ENCODE peak calls at places on chromosomes 12 and 14, in five cellular contexts. D, Z, B, Y and F are unnamed samples.

GRCh38 chr14:90969493-90970166 is 90.8 kb downstream of the RPS6KA5 start:
- DNase-seq in Z (no peak), Y (no peak), D (no peak), B (no peak), F (no peak)

GRCh38 chr14:70735043-70735442 is 74.3 kb downstream of the MAP3K9 start:
- DNase-seq in D (no peak), Z (no peak), Y (no peak), B (no peak), F (no peak)

GRCh38 chr14:64763089-64763782 is 59.0 kb downstream of the PLEKHG3 start:
- DNase-seq in Z (no peak), B (no peak), D (no peak), Y (no peak), F (no peak)

GRCh38 chr14:58944226-58944769 is 244.2 kb upstream of the DAAM1 start:
- DNase-seq in B (no peak), Y (no peak), Z (no peak), D (no peak), F (no peak)

GRCh38 chr12:108609535-108610335 is 11.9 kb upstream of the TMEM119 start:
- DNase-seq in D (no peak), Z (no peak), Y (peak; percentile 91), B (no peak), F (peak; percentile 96)

GRCh38 chr14:58167057-58167456 is 15.0 kb upstream of the ARMH4 start:
- DNase-seq in B (no peak), Z (no peak), D (no peak), Y (peak; percentile 5), F (no peak)

GRCh38 chr14:104221636-104222375 is 83.4 kb downstream of the KIF26A start:
- DNase-seq in Z (no peak), D (no peak), B (no peak), Y (no peak), F (no peak)

GRCh38 chr12:19915392-19916192 is 452.7 kb upstream of the PDE3A start:
- DNase-seq in Y (peak; percentile 53), B (no peak), Z (no peak), D (no peak), F (no peak)

GRCh38 chr14:89407856-89408255 is 9.2 kb downstream of the FOXN3 start:
- DNase-seq in D (no peak), Z (no peak), B (no peak), Y (no peak), F (no peak)

GRCh38 chr12:120015313-120015712 is 26.3 kb downstream of the BICDL1 start:
- DNase-seq in D (no peak), Z (no peak), B (peak; percentile 72), Y (no peak), F (no peak)

GRCh38 chr12:42475055-42475454 is 114.5 kb downstream of the PRICKLE1 start:
- DNase-seq in B (no peak), Y (no peak), Z (no peak), D (no peak), F (no peak)

GRCh38 chr12:49295087-49296001 is at the start of gene PRPH:
- DNase-seq in B (no peak), Y (no peak), D (no peak), Z (no peak), F (no peak)

GRCh38 chr14:105102893-105103292 is 37.7 kb upstream of the GPR132 start:
- DNase-seq in Z (no peak), Y (no peak), D (no peak), B (no peak), F (no peak)